ENCODE peak calls at places on chromosomes 5 and 9, in four cellular contexts. R is adrenal gland, M is tibial nerve, Q is HCT116. A is an unnamed sample.

GRCh38 chr5:103573411-103573810 is 10.8 kb upstream of the NUDT12 start:
- DNase-seq in R (no peak), Q (no peak), M (no peak), A (no peak)

GRCh38 chr9:34046784-34047379 is 1.8 kb downstream of the UBAP2 start:
- DNase-seq in Q (no peak), M (no peak), R (no peak), A (no peak)

GRCh38 chr5:14326035-14326909 is 183.1 kb downstream of the TRIO start:
- DNase-seq in Q (no peak), R (no peak), M (no peak), A (no peak)

GRCh38 chr9:4301971-4302427 is 2.1 kb upstream of the GLIS3 start:
- DNase-seq in M (no peak), Q (no peak), R (peak; percentile 85), A (peak; percentile 55)

GRCh38 chr9:95516221-95516735 is 493 bp downstream of the PTCH1 start:
- DNase-seq in Q (no peak), R (no peak), M (no peak), A (no peak)

GRCh38 chr5:15704397-15704947 is 204.5 kb downstream of the FBXL7 start:
- DNase-seq in R (no peak), M (no peak), Q (no peak), A (no peak)

GRCh38 chr5:96279796-96280542 is 153.1 kb downstream of the PCSK1 start:
- DNase-seq in R (no peak), M (no peak), Q (no peak), A (peak; percentile 16)

GRCh38 chr5:96562614-96563013 is 99.6 kb upstream of the CAST start:
- DNase-seq in M (no peak), R (no peak), Q (no peak), A (peak; percentile 22)

GRCh38 chr9:109150925-109151547 is 16.0 kb downstream of the FRRS1L start:
- DNase-seq in Q (no peak), R (no peak), M (no peak), A (no peak)

GRCh38 chr5:157080291-157080690 is 21.4 kb upstream of the HAVCR1 start:
- DNase-seq in R (no peak), Q (no peak), M (no peak), A (no peak)

GRCh38 chr9:108188482-108188881 is 667.3 kb downstream of the ACTL7B start:
- DNase-seq in M (no peak), Q (no peak), R (no peak), A (no peak)

GRCh38 chr5:33261305-33261704 is 179.5 kb upstream of the TARS1 start:
- DNase-seq in Q (no peak), R (no peak), M (no peak), A (no peak)

GRCh38 chr5:157606046-157606445 is 30.5 kb upstream of the ADAM19 start:
- DNase-seq in M (no peak), Q (no peak), R (no peak), A (no peak)

GRCh38 chr9:16181539-16181938 is 628.7 kb downstream of the CCDC171 start:
- DNase-seq in R (no peak), M (no peak), Q (no peak), A (no peak)

GRCh38 chr5:135885031-135885430 is 10.6 kb downstream of the IL9 start:
- DNase-seq in Q (no peak), M (no peak), R (no peak), A (no peak)

GRCh38 chr9:109401169-109401989 is 80.5 kb upstream of the EPB41L4B start:
- DNase-seq in Q (peak; percentile 49), M (peak; percentile 10), R (peak; percentile 63), A (peak; percentile 83)

GRCh38 chr5:66041612-66042011 is 102.5 kb upstream of the SREK1 start:
- DNase-seq in M (no peak), R (no peak), Q (no peak), A (no peak)

GRCh38 chr5:103119067-103119764 is 722 bp downstream of the GIN1 start:
- DNase-seq in M (no peak), Q (no peak), R (no peak), A (no peak)

GRCh38 chr5:87949665-87950640 is 318.7 kb downstream of the TMEM161B start:
- DNase-seq in R (no peak), Q (no peak), M (no peak), A (no peak)

GRCh38 chr5:54944364-54944763 is 41.0 kb downstream of the ESM1 start:
- DNase-seq in Q (peak; percentile 12), M (peak; percentile 65), R (no peak), A (no peak)

GRCh38 chr9:91503650-91504007 is 80.0 kb upstream of the NFIL3 start:
- DNase-seq in M (no peak), Q (no peak), R (no peak), A (no peak)

GRCh38 chr5:120684213-120684612 is 220.1 kb downstream of the PRR16 start:
- DNase-seq in M (no peak), R (no peak), Q (peak; percentile 8), A (no peak)

GRCh38 chr9:120348951-120349429 is 231.0 kb downstream of the CDK5RAP2 start:
- DNase-seq in M (no peak), Q (peak; percentile 31), R (peak; percentile 45), A (peak; percentile 76)

DNA sequence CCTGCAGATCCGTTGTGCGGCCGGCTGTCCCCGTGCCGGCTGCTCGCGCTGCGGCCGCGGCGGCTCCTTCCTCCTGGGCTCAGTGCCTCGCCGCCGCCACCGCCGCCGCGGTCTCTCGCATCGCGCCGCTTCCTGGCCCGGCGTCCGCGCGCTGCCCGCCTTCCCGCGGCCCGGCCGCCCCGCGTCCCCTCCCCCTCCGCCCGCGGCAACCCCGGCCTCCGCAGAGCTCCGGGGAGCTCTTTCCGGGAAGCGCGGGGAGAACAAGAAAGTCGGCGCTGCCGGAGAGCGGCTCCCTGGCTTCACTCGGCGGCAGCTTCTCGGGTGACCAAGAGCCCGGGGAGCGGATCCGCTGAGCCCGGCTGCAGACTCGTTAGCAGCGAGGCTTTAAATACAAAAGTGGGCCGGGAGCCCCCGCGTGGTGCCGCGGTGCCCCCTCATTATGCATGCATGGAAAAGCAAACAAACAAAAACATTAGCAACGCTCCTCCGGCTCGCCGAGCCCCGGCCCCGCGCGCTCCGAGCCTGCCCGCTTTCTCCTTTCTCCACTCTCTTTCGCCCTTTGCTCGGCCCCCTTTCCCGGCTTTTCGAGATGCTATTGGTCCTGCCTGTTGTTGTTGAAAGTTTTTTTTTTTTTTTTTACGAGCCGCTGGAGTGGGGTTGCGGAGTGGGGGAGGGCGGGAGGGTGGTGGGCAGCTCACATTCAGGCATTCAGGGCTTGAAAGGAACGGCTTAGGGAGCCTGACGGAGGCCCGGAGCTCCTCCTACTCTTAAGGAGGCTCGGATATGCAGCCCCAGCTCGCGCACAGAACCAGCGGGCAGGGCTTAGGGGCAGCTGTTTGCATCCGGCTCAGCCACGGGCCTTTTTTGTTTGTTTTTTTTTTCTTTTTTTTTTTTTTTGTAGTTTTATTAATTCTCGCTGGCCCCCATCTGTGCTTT is at the start of gene GAS1:
- DNase-seq in M (peak; percentile 77), R (peak; percentile 88), Q (peak; percentile 41), A (peak; percentile 87)
- TF ChIP-seq POLR2A in M (peak; percentile 28), R (peak; percentile 27), Q (no peak), A (no peak)

GRCh38 chr9:136667217-136667939 is 4.7 kb downstream of the EGFL7 start:
- DNase-seq in M (no peak), Q (no peak), R (no peak), A (no peak)
- TF ChIP-seq POLR2A in M (no peak), Q (no peak), R (no peak), A (no peak)

GRCh38 chr5:177495243-177496060 is 2.0 kb downstream of the PDLIM7 start:
- DNase-seq in R (no peak), M (peak; percentile 39), Q (no peak), A (peak; percentile 86)
- TF ChIP-seq POLR2A in R (no peak), M (no peak), Q (no peak), A (peak; percentile 53)

DNA sequence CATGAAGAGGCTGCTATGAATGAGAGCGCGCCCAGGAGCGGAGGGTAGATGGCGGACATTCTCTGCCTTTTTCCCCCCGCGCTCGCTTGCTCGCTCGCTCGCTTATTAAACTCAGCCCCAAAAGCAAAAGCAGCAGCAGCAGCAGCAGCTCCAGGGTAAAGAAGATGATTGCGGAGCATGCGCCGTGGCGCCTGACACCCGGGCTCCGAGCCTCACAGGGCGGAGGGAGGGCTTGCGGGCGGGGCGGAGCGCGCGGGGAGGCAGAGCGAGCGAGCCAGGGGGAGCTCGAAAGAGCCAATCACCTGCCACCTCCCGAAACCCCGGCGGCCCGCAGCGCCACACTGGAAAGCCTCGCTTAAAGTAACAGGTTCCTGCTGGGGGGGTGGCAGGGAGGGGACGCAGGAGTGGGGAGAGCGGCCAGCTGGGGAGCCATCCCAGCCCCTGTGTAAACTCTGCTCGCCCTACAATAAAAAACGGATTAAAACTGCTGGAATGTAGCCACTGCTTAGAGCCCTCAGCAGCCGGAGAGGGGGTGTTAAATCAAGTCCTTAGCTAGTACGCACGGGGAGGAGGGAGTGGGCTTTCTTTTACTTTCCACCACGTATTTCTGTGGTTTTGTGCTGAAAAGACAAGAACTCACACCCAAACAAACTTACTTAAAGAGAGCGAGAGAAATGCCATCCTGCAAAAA is at the start of gene MLLT3:
- DNase-seq in Q (peak; percentile 84), R (peak; percentile 96), M (peak; percentile 87), A (peak; percentile 94)
- TF ChIP-seq POLR2A in Q (peak; percentile 24), R (peak; percentile 51), M (peak; percentile 55), A (no peak)

GRCh38 chr9:35792826-35793225 is 1.4 kb downstream of the NPR2 start:
- DNase-seq in R (no peak), Q (no peak), M (no peak), A (no peak)

GRCh38 chr9:35790025-35790384 is 1.4 kb upstream of the NPR2 start:
- DNase-seq in M (no peak), R (no peak), Q (no peak), A (no peak)

GRCh38 chr9:35790385-35791291 is 753 bp upstream of the NPR2 start:
- DNase-seq in R (peak; percentile 71), M (peak; percentile 78), Q (no peak), A (peak; percentile 55)

GRCh38 chr9:35792044-35792813 is 838 bp downstream of the NPR2 start:
- DNase-seq in Q (no peak), R (no peak), M (no peak), A (no peak)

GRCh38 chr9:35791321-35791921 is at the start of gene NPR2:
- DNase-seq in Q (no peak), M (no peak), R (no peak), A (no peak)
- TF ChIP-seq POLR2A in Q (no peak), M (no peak), R (peak; percentile 18), A (no peak)

A was measured in H54.